ENCODE peak calls at places on chromosomes 11 and 22, in seven cellular contexts. J is lower lobe of right lung; B is GM23248; Y is Karpas-422; S is CD8-positive, alpha-beta T cell; D is uterus; I is kidney. W is an unnamed sample. For H3K4me1, the result is how much of the 10 kb centered on the place peaks cover.

GRCh38 chr22:45218974-45219373 is 21.7 kb downstream of the KIAA0930 start:
- DNase-seq in D (no peak), I (no peak), B (no peak), Y (peak), J (no peak), S (no peak), W (no peak)

GRCh38 chr11:57219021-57219627 is 17.9 kb downstream of the APLNR start:
- DNase-seq in D (no peak), S (no peak), J (no peak), B (peak), Y (no peak), I (no peak), W (no peak)

GRCh38 chr22:44659140-44659539 is 42.9 kb upstream of the PRR5 start:
- DNase-seq in D (no peak), J (peak), B (peak), S (no peak), I (peak), Y (no peak), W (no peak)

GRCh38 chr11:74592441-74593362 is at the start of gene POLD3:
- DNase-seq in J (peak), S (peak), D (peak), B (peak), I (peak), Y (peak), W (peak)

GRCh38 chr11:119166368-119167076 is 2.0 kb upstream of the NLRX1 start:
- DNase-seq in S (no peak), B (peak), D (no peak), I (no peak), J (peak), Y (no peak), W (no peak)

GRCh38 chr22:37154925-37155712 is 5.4 kb upstream of the IL2RB start:
- DNase-seq in B (no peak), Y (no peak), S (no peak), D (no peak), I (peak), J (no peak), W (no peak)

GRCh38 chr11:35715649-35716048 is 53.1 kb downstream of the TRIM44 start:
- DNase-seq in S (no peak), D (no peak), B (no peak), Y (no peak), I (no peak), J (no peak), W (no peak)

GRCh38 chr11:108497317-108498045 is 703 bp downstream of the POGLUT3 start:
- DNase-seq in B (peak), I (peak), S (peak), D (peak), Y (peak), J (peak), W (peak)

GRCh38 chr11:118615996-118616395 is 8.6 kb downstream of the PHLDB1 start:
- DNase-seq in B (no peak), Y (no peak), S (no peak), J (peak), I (peak), D (no peak), W (no peak)

GRCh38 chr11:10709299-10710086 is 15.9 kb upstream of the IRAG1 start:
- DNase-seq in I (no peak), Y (no peak), J (no peak), B (no peak), D (no peak), S (no peak), W (no peak)

GRCh38 chr22:47337161-47337621 is 574.7 kb downstream of the TBC1D22A start:
- DNase-seq in B (peak), J (no peak), D (no peak), Y (no peak), S (no peak), I (no peak), W (no peak)

GRCh38 chr11:33874910-33875490 is 16.9 kb downstream of the LMO2 start:
- DNase-seq in B (no peak), S (no peak), I (no peak), J (no peak), D (no peak), Y (no peak), W (no peak)

GRCh38 chr11:121610706-121611105 is 157.9 kb upstream of the SORL1-AS1 start:
- DNase-seq in I (no peak), D (no peak), Y (no peak), B (no peak), J (no peak), S (no peak), W (no peak)

GRCh38 chr22:24244144-24244787 is 616 bp downstream of the GGT5 start:
- DNase-seq in B (peak), J (no peak), I (peak), S (no peak), D (peak), Y (peak), W (peak)
- H3K4me1 ChIP-seq in B (under half), J (half or more), I (under half), S (under half), D (under half), Y (under half), W (under half)

DNA sequence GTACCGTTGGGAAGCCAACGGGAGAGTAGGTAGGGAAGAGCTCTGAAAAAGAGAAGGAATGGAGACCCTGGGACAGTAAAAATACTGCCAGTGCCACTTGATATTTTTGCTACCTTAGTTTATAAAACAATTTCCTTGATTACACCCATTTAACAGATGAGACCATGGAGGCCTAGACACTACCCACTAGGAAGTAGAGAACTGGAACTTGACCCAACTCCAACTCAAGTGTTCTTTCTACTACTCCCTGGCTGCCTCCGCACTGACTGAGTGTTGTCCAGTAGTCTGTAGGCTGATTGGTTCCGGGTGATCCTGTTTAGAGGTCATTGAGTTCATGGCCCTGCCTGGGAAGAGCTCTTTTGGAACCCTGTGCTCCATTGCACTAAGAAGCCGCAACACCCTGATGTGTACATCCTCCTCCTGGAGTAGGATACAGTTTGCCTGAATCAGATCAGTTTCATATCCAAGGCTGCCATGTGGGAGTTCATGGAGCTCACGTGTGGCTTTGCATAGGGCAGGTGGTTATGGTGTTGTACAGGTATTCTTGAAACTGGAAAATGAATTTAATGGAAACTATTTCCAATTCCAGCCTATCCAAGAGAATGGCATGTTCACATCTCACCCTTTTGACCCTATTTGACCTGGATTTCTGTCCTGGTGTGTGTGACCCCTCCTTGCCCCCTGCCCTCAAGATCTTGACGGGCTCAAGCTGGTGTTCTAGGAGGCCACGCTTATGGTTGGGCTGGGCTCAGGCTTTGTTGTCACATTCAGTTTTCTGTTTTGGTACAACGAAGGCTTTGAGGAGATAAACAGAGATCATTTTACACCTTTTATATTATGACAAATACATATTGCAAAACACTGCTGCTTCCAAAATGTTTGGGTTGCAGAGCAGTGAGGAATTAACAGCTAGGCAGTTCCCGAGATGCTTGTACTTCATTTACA is 102.2 kb upstream of the NNMT start:
- DNase-seq in I (no peak), J (no peak), S (no peak), B (no peak), D (peak), Y (no peak), W (no peak)
- H3K27ac ChIP-seq in I (no peak), J (peak), S (no peak), B (no peak), D (peak), Y (no peak), W (peak)

GRCh38 chr11:130101661-130102060 is 32.0 kb downstream of the APLP2 start:
- DNase-seq in S (no peak), J (no peak), B (no peak), D (no peak), Y (no peak), I (no peak), W (no peak)
- H3K4me1 ChIP-seq in S (under half), J (under half), B (under half), D (under half), Y (under half), I (under half), W (under half)

GRCh38 chr11:114330373-114330772 is 34.2 kb downstream of the NNMT start:
- DNase-seq in J (no peak), I (no peak), S (no peak), Y (no peak), D (no peak), B (no peak), W (no peak)

GRCh38 chr11:114326151-114326550 is 30.0 kb downstream of the NNMT start:
- DNase-seq in Y (no peak), I (no peak), D (no peak), J (no peak), B (no peak), S (no peak), W (no peak)

GRCh38 chr11:114321621-114322257 is 25.5 kb downstream of the NNMT start:
- DNase-seq in J (no peak), B (peak), I (peak), Y (no peak), D (peak), S (no peak), W (no peak)

GRCh38 chr11:114322934-114323333 is 26.7 kb downstream of the NNMT start:
- DNase-seq in D (no peak), Y (no peak), J (no peak), S (no peak), B (peak), I (no peak), W (no peak)

DNA sequence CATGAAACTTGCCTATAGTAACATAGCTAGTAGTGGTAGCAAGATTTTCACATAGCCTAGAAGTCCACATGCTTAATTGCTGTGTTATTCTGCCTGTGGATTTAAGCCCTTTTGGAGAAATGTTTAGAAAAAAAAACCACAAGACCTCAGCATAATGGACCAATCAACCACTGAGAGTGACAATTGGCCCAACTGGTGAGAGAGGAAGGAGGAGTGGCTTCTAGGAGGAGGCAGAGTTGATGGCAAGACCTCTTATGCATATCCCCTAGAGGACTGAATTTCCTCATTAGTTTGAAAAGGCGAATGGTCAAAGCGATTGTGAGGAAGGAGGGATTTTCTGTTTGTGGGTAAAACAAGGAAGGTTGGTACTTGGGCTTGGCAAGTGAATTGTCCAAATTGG is 30.6 kb downstream of the NNMT start:
- DNase-seq in B (no peak), I (no peak), J (no peak), D (no peak), Y (no peak), S (no peak), W (no peak)
- H3K27ac ChIP-seq in B (no peak), I (no peak), J (no peak), D (no peak), Y (no peak), S (no peak), W (no peak)

DNA sequence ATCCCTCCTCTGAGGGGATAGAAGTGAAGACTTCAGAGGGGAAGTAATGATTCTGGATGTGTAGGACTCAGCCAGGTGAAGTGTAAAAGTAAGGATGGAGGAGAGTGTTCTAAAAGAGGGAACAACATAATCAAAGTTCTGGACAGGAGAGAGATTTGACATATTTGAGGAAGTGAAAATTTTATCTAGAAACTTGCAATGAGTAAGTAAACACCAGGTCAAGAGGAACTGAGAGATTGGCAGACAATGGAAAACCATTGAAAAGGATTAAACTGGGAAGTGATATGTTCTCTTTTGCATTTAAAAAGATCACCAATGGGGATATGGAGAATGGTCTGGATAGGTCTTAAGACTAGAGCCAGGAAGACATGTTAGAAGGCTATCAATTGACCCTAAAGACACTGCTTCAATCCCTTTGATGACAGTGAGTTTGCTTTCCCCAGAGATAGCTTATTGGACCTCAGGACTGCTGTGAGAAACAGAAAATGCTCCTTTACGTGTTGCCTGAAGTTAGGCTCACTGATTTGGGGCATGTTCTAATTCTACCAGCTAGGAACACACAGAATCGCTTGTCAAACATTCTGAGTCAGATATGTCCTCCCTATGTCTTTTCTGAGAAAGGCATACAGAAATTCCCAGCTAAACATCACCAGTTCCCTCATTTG is 145.1 kb downstream of the MAML2 start:
- DNase-seq in D (no peak), S (no peak), I (no peak), B (no peak), J (no peak), Y (no peak), W (no peak)
- H3K4me1 ChIP-seq in D (under half), S (half or more), I (under half), B (under half), J (half or more), Y (under half), W (half or more)

GRCh38 chr11:89220684-89221339 is 43.1 kb downstream of the TYR start:
- DNase-seq in Y (no peak), J (no peak), I (no peak), B (no peak), S (no peak), D (no peak), W (no peak)
- H3K27ac ChIP-seq in Y (no peak), J (no peak), I (no peak), B (no peak), S (no peak), D (no peak), W (no peak)

DNA sequence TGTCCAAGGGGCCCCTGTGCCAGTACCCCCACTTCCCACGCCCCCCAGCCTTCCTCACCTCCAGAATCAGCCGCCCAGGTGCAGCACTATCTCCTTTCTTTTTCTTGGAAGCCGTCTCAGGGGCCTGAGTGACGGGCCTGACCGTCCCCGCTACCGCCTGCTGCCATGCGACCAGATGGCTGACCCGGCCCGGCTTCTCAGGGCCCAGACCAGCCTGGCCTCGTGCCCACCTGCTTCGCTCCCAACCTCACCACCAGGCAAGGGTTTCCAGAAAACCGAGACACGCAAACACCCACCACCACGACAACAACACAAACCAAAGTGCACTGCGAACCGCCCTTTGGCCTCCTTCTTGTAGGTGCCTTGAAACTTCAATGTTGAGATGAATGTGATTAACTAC is 39.1 kb downstream of the MACROD1 start:
- DNase-seq in I (peak), B (no peak), D (no peak), J (no peak), S (no peak), Y (no peak), W (no peak)
- H3K4me1 ChIP-seq in I (under half), B (under half), D (under half), J (under half), S (under half), Y (under half), W (under half)

GRCh38 chr11:114818382-114818781 is 140.1 kb downstream of the NXPE2 start:
- DNase-seq in S (no peak), I (no peak), Y (no peak), J (no peak), D (no peak), B (no peak), W (no peak)

GRCh38 chr11:114819028-114819427 is 140.7 kb downstream of the NXPE2 start:
- DNase-seq in J (no peak), I (no peak), B (peak), D (no peak), Y (no peak), S (no peak), W (no peak)

GRCh38 chr11:114821626-114822025 is 143.3 kb downstream of the NXPE2 start:
- DNase-seq in B (peak), J (no peak), I (no peak), D (no peak), S (no peak), Y (no peak), W (no peak)

GRCh38 chr11:114822038-114822437 is 143.7 kb downstream of the NXPE2 start:
- DNase-seq in B (no peak), D (no peak), I (no peak), J (no peak), S (no peak), Y (no peak), W (no peak)

DNA sequence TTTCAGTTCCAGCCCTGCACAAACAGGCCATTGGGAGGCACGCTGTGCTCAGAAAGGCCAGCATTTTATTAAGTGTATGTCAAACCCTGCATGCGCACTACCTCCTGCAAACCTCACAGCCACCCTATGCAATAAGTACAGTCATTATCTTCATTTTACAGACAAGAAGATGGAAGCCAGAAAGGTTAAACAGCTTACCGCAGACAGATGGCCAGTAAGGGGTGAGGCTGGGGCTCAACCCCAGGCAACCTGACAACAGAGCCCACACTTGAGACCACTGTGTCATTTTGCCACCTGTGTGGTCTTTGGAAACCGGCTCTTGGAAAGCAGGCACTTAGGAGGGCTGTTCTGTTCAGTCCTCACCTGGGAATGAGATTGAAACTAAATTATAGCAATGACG is 142.3 kb downstream of the NXPE2 start:
- DNase-seq in I (no peak), D (no peak), B (no peak), S (no peak), J (no peak), Y (no peak), W (no peak)
- H3K27ac ChIP-seq in I (no peak), D (no peak), B (no peak), S (no peak), J (no peak), Y (no peak), W (no peak)

GRCh38 chr11:135004495-135004894 is 592.5 kb upstream of the B3GAT1 start:
- DNase-seq in D (no peak), Y (no peak), I (no peak), S (no peak), B (no peak), J (no peak), W (no peak)
- H3K4me1 ChIP-seq in D (under half), Y (under half), I (under half), S (under half), B (under half), J (under half), W (under half)

GRCh38 chr11:65315866-65316233 is 1.2 kb downstream of the CDC42EP2 start:
- DNase-seq in I (no peak), B (no peak), Y (no peak), J (no peak), D (no peak), S (no peak), W (no peak)

GRCh38 chr11:65316311-65316978 is 1.8 kb downstream of the CDC42EP2 start:
- DNase-seq in D (peak), I (no peak), B (peak), J (peak), Y (peak), S (no peak), W (peak)

GRCh38 chr11:65314501-65315203 is at the start of gene CDC42EP2:
- DNase-seq in D (peak), Y (peak), S (peak), B (peak), J (peak), I (peak), W (peak)

GRCh38 chr11:65316979-65317786 is 2.5 kb downstream of the CDC42EP2 start:
- DNase-seq in S (no peak), J (peak), D (peak), I (peak), Y (peak), B (peak), W (peak)

GRCh38 chr11:65315204-65315865 is 669 bp downstream of the CDC42EP2 start:
- DNase-seq in J (peak), D (peak), B (peak), S (peak), I (peak), Y (peak), W (peak)
- H3K27ac ChIP-seq in J (peak), D (peak), B (peak), S (no peak), I (peak), Y (no peak), W (peak)

W was measured in tibial nerve.